ENCODE peak calls at places on chromosomes 16 and 17, in six cellular contexts. N, U, R, P, S and O are unnamed samples.

GRCh38 chr16:62913924-62914323 is 877.7 kb upstream of the CDH8 start:
- DNase-seq in N (no peak), U (no peak), R (no peak), P (no peak), S (no peak), O (no peak)

GRCh38 chr17:49676276-49676868 is 1.5 kb downstream of the SPOP start:
- DNase-seq in N (peak; percentile 34), U (no peak), R (no peak), P (no peak), S (no peak), O (no peak)

GRCh38 chr16:53121666-53122065 is 66.9 kb downstream of the CHD9 start:
- DNase-seq in N (peak; percentile 26), U (no peak), R (no peak), P (no peak), S (no peak), O (no peak)

GRCh38 chr16:47493358-47494337 is 32.5 kb downstream of the PHKB start:
- DNase-seq in N (no peak), U (no peak), R (no peak), P (no peak), S (no peak), O (no peak)

GRCh38 chr17:44293509-44294226 is 14.7 kb upstream of the RUNDC3A start:
- DNase-seq in N (no peak), U (no peak), R (no peak), P (no peak), S (no peak), O (no peak)

GRCh38 chr16:83586036-83586810 is 221.6 kb upstream of the HSBP1 start:
- DNase-seq in N (no peak), U (no peak), R (no peak), P (no peak), S (no peak), O (no peak)

GRCh38 chr16:67723151-67723915 is 4.2 kb upstream of the GFOD2 start:
- DNase-seq in N (no peak), U (no peak), R (no peak), P (no peak), S (no peak), O (no peak)

GRCh38 chr17:50087246-50087911 is 7.8 kb upstream of the PDK2 start:
- DNase-seq in N (peak; percentile 73), U (peak; percentile 66), R (no peak), P (peak; percentile 79), S (peak; percentile 75), O (peak; percentile 72)

GRCh38 chr17:395179-395578 is 42.6 kb upstream of the RPH3AL start:
- DNase-seq in N (no peak), U (no peak), R (no peak), P (no peak), S (no peak), O (no peak)

GRCh38 chr16:70430667-70431536 is 8.0 kb downstream of the ST3GAL2 start:
- DNase-seq in N (no peak), U (no peak), R (no peak), P (no peak), S (no peak), O (no peak)

GRCh38 chr17:73325527-73325842 is 13.7 kb upstream of the CDC42EP4 start:
- DNase-seq in N (peak; percentile 93), U (no peak), R (no peak), P (no peak), S (no peak), O (no peak)

GRCh38 chr17:750431-751037 is 1.5 kb downstream of the GEMIN4 start:
- DNase-seq in N (no peak), U (no peak), R (no peak), P (no peak), S (no peak), O (no peak)

GRCh38 chr17:46139365-46140210 is 53.6 kb downstream of the KANSL1 start:
- DNase-seq in N (no peak), U (no peak), R (no peak), P (no peak), S (no peak), O (no peak)

GRCh38 chr16:49278944-49279725 is 2.5 kb downstream of the CBLN1 start:
- DNase-seq in N (no peak), U (no peak), R (no peak), P (no peak), S (no peak), O (no peak)

DNA sequence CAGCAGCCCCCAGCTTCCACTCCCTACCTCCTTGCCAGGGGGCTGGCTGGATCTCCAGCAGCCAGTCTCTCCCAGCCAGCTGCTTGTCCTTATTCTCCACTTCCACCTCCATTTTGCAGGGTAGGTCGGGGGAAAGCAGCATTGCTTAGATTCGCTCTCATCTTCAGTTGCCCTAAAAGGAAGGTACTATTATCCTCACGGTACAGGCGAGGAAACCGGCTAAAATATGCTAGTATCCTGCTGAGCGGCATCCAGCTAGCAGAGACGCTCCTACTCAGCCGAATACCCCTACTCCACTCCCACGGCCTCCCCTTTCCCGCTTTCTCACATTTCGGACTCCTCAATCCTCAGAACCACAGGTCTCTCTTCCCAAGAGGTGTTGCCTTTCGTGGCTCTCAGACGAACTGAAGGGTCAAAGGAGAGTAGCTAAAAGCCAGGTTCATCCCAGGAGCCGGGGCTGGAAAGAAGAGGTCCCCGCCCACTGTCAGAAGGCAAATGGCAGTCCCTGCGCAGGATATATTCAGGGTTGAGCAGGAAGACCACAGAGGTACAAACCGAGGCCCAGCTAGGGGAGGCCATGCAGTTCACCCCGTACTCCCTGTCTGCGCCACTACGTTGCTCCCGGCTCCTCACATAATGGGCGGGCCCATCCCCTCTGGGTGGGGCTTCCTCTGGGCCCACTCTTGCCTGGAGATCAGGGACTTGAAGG is 1.6 kb upstream of the RAB11FIP4 start:
- DNase-seq in N (no peak), U (no peak), R (no peak), P (peak; percentile 21), S (no peak), O (no peak)
- TF ChIP-seq CTCF in N (no peak), U (no peak), R (no peak), P (no peak), S (peak; percentile 10), O (no peak)

DNA sequence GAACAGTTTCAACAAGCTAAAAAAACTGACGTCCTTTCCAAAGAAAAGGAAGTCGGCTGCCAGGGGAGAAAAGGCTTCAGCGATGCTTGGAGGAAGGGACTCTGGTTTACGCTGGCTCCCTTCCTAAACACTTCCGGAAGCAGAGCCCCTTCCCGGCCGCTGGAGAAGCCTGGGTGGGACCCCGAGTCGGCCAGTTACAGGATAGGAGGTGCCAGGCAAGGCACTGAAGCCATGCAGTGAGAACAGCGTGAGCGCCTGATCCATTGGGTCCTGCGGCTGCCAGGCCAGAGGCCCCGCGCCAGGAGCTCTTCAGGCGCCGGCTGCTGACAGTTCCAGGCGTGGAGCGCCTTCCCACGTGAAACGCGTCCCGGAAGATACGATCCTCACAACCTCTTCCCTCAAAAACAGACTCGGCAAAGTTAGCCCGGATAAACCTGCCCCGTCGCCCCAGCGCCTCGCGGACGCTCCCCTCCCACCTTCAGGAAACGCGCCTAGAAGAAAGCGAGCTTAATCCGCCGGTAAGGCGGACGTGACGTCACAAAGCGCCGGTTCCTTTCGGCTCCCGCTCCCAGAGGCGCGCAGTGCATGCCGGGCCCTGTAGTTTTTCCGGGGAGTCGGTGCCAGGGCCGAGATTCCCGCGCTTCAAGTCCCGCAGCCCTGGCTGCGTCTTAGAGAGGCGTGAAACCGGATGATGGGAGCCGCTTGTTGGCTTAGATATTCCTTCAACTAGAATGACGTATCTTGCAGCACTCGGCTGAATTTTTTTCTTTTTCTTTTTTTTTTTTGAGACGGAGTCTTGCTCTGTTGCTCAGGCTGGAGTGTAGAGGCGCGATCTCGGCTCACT is at the start of gene ADAT1:
- DNase-seq in N (peak; percentile 97), U (peak; percentile 98), R (peak; percentile 97), P (peak; percentile 99), S (peak; percentile 95), O (peak; percentile 92)
- TF ChIP-seq CTCF in N (no peak), U (no peak), R (no peak), P (no peak), S (no peak), O (no peak)

DNA sequence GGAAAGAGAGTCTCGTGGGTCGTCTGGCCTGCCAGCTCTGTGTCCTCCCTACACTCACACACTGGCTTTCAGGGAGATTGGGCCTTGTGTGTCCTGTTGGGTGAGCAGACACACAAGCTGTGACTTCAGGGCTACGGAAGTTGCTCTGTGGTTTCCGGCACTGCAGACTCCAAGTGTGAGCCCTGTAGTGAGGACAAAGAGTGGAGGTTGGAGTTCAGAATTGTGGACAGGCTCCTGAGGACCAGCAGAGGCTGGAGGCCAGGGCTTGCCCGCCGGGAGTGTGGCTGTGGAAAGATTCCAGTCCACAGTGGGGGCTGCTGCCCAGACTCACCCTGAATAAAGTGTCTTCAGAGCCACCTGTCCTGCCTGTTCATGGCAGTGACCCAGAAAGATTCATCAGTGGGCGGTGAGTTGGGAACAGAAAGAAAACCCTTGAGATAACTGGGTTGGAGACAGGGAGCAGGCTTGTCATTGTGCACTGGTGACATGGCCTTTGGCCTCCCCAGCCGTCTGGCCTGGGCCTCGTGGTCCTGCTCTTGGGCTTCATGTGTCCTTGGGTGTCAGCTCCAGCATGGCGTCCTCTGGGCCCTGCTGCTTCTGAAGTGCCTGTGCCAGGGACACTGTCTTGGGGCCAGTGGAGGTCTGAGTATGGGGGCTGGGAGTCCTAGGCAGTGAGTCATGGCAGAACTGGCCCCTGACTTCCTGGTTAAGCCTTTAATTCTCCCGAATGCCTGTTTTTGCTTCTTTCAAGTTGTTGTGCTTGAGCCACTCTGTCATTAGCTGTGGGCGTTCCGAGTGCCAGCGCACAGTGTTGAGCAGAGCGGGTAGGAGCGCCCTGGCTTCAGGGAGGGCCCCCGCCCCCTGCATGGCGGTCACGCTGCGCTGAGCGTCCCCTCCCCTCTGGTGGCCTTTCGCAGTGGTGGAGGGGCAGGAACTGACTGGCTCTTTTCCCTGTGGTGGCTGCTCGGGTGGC is 19.9 kb upstream of the ZNF750 start:
- DNase-seq in N (peak; percentile 21), U (no peak), R (no peak), P (no peak), S (peak; percentile 38), O (no peak)
- TF ChIP-seq CTCF in N (no peak), U (no peak), R (no peak), P (no peak), S (no peak), O (no peak)

GRCh38 chr16:88748364-88748763 is 36.7 kb downstream of the PIEZO1 start:
- DNase-seq in N (no peak), U (no peak), R (no peak), P (no peak), S (no peak), O (no peak)
- TF ChIP-seq CTCF in N (no peak), U (no peak), R (no peak), P (no peak), S (no peak), O (no peak)

DNA sequence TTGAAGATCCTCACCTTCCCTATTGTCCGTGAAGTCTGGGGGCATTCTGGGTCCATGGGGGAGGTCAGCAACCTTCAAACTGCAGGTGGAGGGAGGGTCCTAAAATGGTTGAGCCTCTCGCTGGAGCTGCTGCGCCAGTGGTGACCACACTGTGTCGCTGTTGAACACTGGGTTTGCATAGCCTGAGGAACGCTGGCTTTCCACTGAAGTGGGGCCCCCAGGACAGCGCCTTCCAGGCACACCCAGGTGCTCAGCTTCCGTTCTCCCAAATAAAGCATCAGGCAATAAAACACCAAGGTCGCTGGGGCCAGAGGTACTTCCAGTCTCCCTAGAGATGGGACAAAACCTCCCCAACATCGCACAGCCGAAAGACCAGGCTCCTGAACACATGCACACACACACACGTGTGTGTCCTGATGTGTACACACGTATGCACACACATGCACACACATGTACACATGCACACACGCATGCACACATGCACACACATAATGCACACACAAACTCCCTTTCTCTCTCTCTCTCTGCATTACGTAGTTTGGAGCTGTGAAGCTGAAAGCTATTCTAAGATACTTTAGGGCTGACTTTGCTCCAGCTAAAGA is 120.6 kb downstream of the IRF8 start:
- DNase-seq in N (no peak), U (no peak), R (no peak), P (no peak), S (no peak), O (no peak)
- TF ChIP-seq CTCF in N (peak; percentile 28), U (no peak), R (no peak), P (no peak), S (peak; percentile 13), O (peak; percentile 41)

GRCh38 chr16:85728879-85729278 is 22.0 kb downstream of the C16orf74 start:
- DNase-seq in N (no peak), U (no peak), R (no peak), P (no peak), S (no peak), O (no peak)
- TF ChIP-seq CTCF in N (no peak), U (no peak), R (no peak), P (no peak), S (no peak), O (peak; percentile 24)